ENCODE peak calls at places on chromosomes 3 and 15, in four cellular contexts. D is HepG2, Z is H1, V is K562. Q is an unnamed sample.

GRCh38 chr3:178915365-178915764 is 156.2 kb downstream of the ZMAT3 start:
- DNase-seq in D (no peak), Z (no peak), V (no peak), Q (no peak)

GRCh38 chr3:140467916-140468315 is 209.9 kb upstream of the TRIM42 start:
- DNase-seq in D (no peak), Z (no peak), V (no peak), Q (no peak)

GRCh38 chr3:159852821-159853505 is 135.7 kb upstream of the IL12A start:
- DNase-seq in D (no peak), Z (no peak), V (no peak), Q (no peak)

GRCh38 chr15:70192490-70192889 is 94.8 kb upstream of the TLE3 start:
- DNase-seq in D (peak), Z (no peak), V (no peak), Q (no peak)

GRCh38 chr3:45912435-45912834 is 26.1 kb downstream of the CCR9 start:
- DNase-seq in D (no peak), Z (no peak), V (no peak), Q (no peak)

GRCh38 chr15:79680721-79681120 is 216.1 kb downstream of the MTHFS start:
- DNase-seq in D (no peak), Z (peak), V (no peak), Q (no peak)

GRCh38 chr15:48963524-48964113 is at the start of gene SHC4:
- DNase-seq in D (peak), Z (no peak), V (peak), Q (no peak)

GRCh38 chr15:40440300-40441011 is at the start of gene BAHD1:
- DNase-seq in D (peak), Z (peak), V (peak), Q (peak)

GRCh38 chr3:160331127-160331937 is 67.7 kb downstream of the IFT80 start:
- DNase-seq in D (peak), Z (no peak), V (peak), Q (peak)

GRCh38 chr3:50078622-50079021 is 10.1 kb upstream of the RBM5 start:
- DNase-seq in D (no peak), Z (no peak), V (no peak), Q (no peak)

GRCh38 chr3:138114988-138115971 is at the start of gene DZIP1L:
- DNase-seq in D (peak), Z (no peak), V (peak), Q (peak)

GRCh38 chr3:13895155-13896105 is 15.6 kb upstream of the WNT7A start:
- DNase-seq in D (peak), Z (peak), V (peak), Q (peak)

GRCh38 chr3:113783463-113783862 is 36.6 kb downstream of the ATP6V1A start:
- DNase-seq in D (no peak), Z (no peak), V (peak), Q (no peak)

GRCh38 chr3:71288269-71288930 is 295.1 kb downstream of the FOXP1 start:
- DNase-seq in D (peak), Z (no peak), V (no peak), Q (no peak)

GRCh38 chr15:81859737-81860516 is 185.9 kb downstream of the MEX3B start:
- DNase-seq in D (no peak), Z (no peak), V (no peak), Q (no peak)

GRCh38 chr3:119585193-119585592 is 5.9 kb downstream of the ADPRH start:
- DNase-seq in D (no peak), Z (no peak), V (no peak), Q (no peak)

GRCh38 chr3:175082631-175083030 is 223.5 kb downstream of the NAALADL2 start:
- DNase-seq in D (no peak), Z (no peak), V (no peak), Q (no peak)

GRCh38 chr3:156834962-156835535 is 8.9 kb downstream of the LEKR1 start:
- DNase-seq in D (no peak), Z (no peak), V (no peak), Q (no peak)

GRCh38 chr3:4855676-4856075 is 123.6 kb upstream of the BHLHE40 start:
- DNase-seq in D (no peak), Z (no peak), V (no peak), Q (no peak)

GRCh38 chr15:66995257-66995656 is 70.1 kb upstream of the SMAD3 start:
- DNase-seq in D (no peak), Z (no peak), V (no peak), Q (no peak)

GRCh38 chr15:39666671-39667070 is 85.8 kb downstream of the THBS1 start:
- DNase-seq in D (no peak), Z (no peak), V (no peak), Q (no peak)

GRCh38 chr3:70861855-70862254 is 549.4 kb upstream of the MDFIC2 start:
- DNase-seq in D (no peak), Z (no peak), V (no peak), Q (no peak)

GRCh38 chr15:83320404-83320803 is 35.9 kb upstream of the BNC1 start:
- DNase-seq in D (no peak), Z (no peak), V (no peak), Q (no peak)

GRCh38 chr3:72985576-72985975 is 11.0 kb upstream of the PPP4R2 start:
- DNase-seq in D (no peak), Z (no peak), V (no peak), Q (no peak)

GRCh38 chr3:94716326-94717018 is 653.6 kb downstream of the NSUN3 start:
- DNase-seq in D (peak), Z (no peak), V (no peak), Q (no peak)

GRCh38 chr3:100329800-100330489 is 4.6 kb upstream of the NIT2 start:
- DNase-seq in D (peak), Z (no peak), V (no peak), Q (no peak)

GRCh38 chr3:42052867-42053351 is 38.2 kb upstream of the TRAK1 start:
- DNase-seq in D (peak), Z (no peak), V (no peak), Q (no peak)

GRCh38 chr15:29988689-29989088 is 94.1 kb upstream of the GOLGA8J start:
- DNase-seq in D (no peak), Z (no peak), V (no peak), Q (no peak)

GRCh38 chr3:48847053-48847585 is 555 bp downstream of the PRKAR2A start:
- DNase-seq in D (peak), Z (peak), V (peak), Q (peak)

GRCh38 chr3:197468866-197469382 is 86.8 kb downstream of the BDH1 start:
- DNase-seq in D (peak), Z (no peak), V (no peak), Q (no peak)

GRCh38 chr15:67472957-67473356 is 48.0 kb upstream of the C15orf61 start:
- DNase-seq in D (no peak), Z (no peak), V (no peak), Q (no peak)

GRCh38 chr3:177776656-177777055 is 579.4 kb upstream of the TBL1XR1 start:
- DNase-seq in D (peak), Z (no peak), V (no peak), Q (no peak)

GRCh38 chr3:71547254-71548198 is 36.0 kb downstream of the FOXP1 start:
- DNase-seq in D (peak), Z (no peak), V (peak), Q (no peak)

GRCh38 chr3:194686816-194687637 is 1.3 kb downstream of the FAM43A start:
- DNase-seq in D (no peak), Z (no peak), V (no peak), Q (no peak)

GRCh38 chr15:38176155-38176554 is 76.5 kb upstream of the SPRED1 start:
- DNase-seq in D (no peak), Z (no peak), V (peak), Q (no peak)

GRCh38 chr15:48273047-48273446 is 58.2 kb upstream of the DUT start:
- DNase-seq in D (no peak), Z (no peak), V (no peak), Q (no peak)

GRCh38 chr3:138862924-138863775 is 28.4 kb upstream of the PIK3CB start:
- DNase-seq in D (peak), Z (no peak), V (peak), Q (peak)

GRCh38 chr3:1068985-1069384 is 23.8 kb upstream of the CNTN6 start:
- DNase-seq in D (no peak), Z (no peak), V (no peak), Q (no peak)

GRCh38 chr3:114104414-114104813 is 47.9 kb downstream of the QTRT2 start:
- DNase-seq in D (no peak), Z (no peak), V (no peak), Q (no peak)

DNA sequence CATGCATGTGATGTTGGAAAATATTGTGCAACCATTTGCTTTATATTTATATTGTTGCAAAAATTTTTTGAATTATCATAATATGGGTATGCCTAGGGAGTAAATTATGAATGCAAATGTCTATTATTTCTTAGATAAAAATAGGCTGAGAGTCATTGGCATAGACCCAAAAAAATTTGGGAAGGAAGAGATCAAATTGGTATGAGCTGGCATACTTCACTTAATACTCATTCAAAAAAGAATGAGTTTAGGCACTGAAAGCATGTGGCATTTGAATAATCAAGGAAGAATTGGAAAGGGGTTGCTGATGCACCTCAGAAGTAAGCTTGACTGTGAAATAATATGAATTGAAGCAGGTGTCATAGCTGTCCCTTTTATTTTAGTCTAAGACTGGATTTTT is 764.0 kb upstream of the DPPA4 start:
- DNase-seq in D (no peak), Z (no peak), V (no peak), Q (no peak)
- TF ChIP-seq FOSL1 in D (no peak), Z (no peak), V (no peak), Q (no peak)

GRCh38 chr15:80841537-80841936 is 62.4 kb downstream of the CEMIP start:
- DNase-seq in D (peak), Z (no peak), V (no peak), Q (no peak)

GRCh38 chr15:80840173-80841130 is 61.3 kb downstream of the CEMIP start:
- DNase-seq in D (peak), Z (no peak), V (no peak), Q (no peak)

GRCh38 chr15:80846416-80846815 is 67.2 kb downstream of the CEMIP start:
- DNase-seq in D (peak), Z (no peak), V (no peak), Q (no peak)

GRCh38 chr15:80839764-80840130 is 60.6 kb downstream of the CEMIP start:
- DNase-seq in D (no peak), Z (no peak), V (no peak), Q (no peak)

DNA sequence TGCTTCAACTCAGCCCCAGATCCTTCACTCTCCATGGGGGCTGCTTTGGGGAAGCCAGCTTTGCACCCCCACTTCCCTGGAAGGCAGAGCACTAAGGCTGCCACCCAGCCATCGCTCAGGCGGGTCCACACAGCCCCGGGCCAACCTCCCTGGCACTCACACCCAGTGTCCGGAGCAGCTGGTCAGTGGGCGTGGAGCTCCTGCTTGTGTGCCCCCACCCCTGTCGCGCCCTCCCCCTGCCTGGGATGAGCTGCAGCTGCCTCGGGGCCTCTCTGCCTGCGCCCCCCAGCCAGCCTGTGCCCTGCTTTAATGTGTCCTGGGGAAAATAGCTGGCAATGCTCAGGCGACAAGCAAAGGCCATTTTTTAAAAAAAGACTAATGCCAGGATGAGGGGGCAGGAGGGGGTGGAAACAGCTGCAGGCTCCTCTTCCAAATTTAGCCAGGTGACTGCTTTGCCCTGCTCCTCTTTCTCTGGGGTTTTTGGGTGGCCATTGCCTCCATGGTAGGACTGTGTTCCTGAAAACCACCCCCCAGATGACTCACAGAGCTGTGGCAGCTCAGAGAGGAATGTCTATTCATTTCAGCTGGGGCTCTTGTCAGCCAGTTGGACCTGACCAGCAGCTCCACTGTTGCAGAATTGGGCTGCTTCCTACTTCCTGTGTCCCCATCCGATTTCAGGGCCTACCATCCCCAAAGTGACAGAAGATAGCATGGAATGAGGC is 65.0 kb downstream of the CEMIP start:
- DNase-seq in D (peak), Z (no peak), V (no peak), Q (no peak)
- H3K4me2 ChIP-seq in D (no peak), Z (no peak), V (no peak), Q (peak)

GRCh38 chr15:77632760-77633133 is at the start of gene LINGO1:
- DNase-seq in D (no peak), Z (no peak), V (peak), Q (no peak)

GRCh38 chr15:77634266-77634962 is 1.7 kb upstream of the LINGO1 start:
- DNase-seq in D (peak), Z (no peak), V (peak), Q (peak)

GRCh38 chr15:77633134-77633912 is 611 bp upstream of the LINGO1 start:
- DNase-seq in D (peak), Z (peak), V (peak), Q (peak)

GRCh38 chr15:77631790-77632551 is 741 bp downstream of the LINGO1 start:
- DNase-seq in D (no peak), Z (no peak), V (peak), Q (no peak)

GRCh38 chr15:77633913-77634265 is 1.2 kb upstream of the LINGO1 start:
- DNase-seq in D (no peak), Z (peak), V (no peak), Q (no peak)
- TF ChIP-seq FOSL1 in D (no peak), Z (no peak), V (no peak), Q (no peak)

GRCh38 chr3:124745756-124746155 is 15.5 kb downstream of the UMPS start:
- DNase-seq in D (no peak), Z (no peak), V (no peak), Q (no peak)

GRCh38 chr3:124752051-124752450 is 21.8 kb downstream of the UMPS start:
- DNase-seq in D (no peak), Z (no peak), V (no peak), Q (no peak)

GRCh38 chr3:124747111-124747981 is 17.1 kb downstream of the UMPS start:
- DNase-seq in D (no peak), Z (no peak), V (no peak), Q (no peak)

GRCh38 chr3:124751501-124751900 is 21.2 kb downstream of the UMPS start:
- DNase-seq in D (no peak), Z (no peak), V (no peak), Q (no peak)

GRCh38 chr3:124748560-124749198 is 18.4 kb downstream of the UMPS start:
- DNase-seq in D (no peak), Z (no peak), V (no peak), Q (no peak)
- H3K4me2 ChIP-seq in D (no peak), Z (no peak), V (no peak), Q (no peak)

GRCh38 chr3:150805380-150805779 is 42.4 kb upstream of the SIAH2 start:
- DNase-seq in D (no peak), Z (no peak), V (no peak), Q (no peak)
- TF ChIP-seq FOSL1 in D (no peak), Z (no peak), V (no peak), Q (no peak)

GRCh38 chr3:184616416-184616815 is 54.8 kb downstream of the EPHB3 start:
- DNase-seq in D (no peak), Z (no peak), V (no peak), Q (no peak)
- H3K4me2 ChIP-seq in D (no peak), Z (no peak), V (no peak), Q (no peak)

DNA sequence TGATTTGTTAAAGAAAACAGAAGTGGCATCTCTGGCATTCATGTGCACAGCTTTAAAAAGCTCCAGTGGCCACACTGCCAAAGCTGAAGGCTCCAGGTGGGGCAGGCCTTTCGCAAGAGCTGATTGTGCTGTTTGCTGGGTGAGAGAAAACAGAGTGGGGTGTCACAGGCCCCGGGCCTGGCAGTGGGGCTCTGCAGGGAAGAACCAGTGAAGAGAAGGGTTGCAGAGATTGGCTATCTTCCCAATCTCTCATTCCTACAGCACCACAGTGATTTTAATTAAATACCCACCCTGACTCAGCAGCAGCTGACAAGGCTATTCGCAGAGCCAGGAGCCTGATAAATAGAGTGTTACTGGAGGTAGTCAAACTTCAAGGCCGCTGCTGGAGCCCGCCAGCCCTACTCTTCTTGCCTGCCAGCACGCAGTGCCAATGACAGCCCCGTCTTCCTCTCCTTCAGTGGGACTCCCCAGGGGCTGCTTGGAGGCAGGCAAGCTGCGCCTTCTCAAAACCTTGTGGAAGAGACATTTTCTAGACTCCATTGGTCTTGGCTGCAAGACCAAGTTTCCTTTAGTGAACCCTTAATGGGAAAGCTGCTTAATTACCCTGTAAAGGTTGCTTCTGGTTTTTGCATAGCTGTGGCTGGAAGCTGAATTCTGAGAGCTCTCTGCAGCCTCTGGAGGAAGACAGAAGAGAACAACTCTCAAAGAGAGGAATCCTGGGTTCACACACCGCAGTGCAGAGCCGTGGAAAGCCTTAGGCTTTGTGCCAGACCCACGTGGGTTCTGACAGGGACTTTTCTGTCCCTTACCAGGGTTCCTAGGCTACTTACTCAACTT is 225.8 kb upstream of the SLCO3A1 start:
- DNase-seq in D (no peak), Z (no peak), V (no peak), Q (no peak)
- TF ChIP-seq FOSL1 in D (no peak), Z (no peak), V (no peak), Q (no peak)

DNA sequence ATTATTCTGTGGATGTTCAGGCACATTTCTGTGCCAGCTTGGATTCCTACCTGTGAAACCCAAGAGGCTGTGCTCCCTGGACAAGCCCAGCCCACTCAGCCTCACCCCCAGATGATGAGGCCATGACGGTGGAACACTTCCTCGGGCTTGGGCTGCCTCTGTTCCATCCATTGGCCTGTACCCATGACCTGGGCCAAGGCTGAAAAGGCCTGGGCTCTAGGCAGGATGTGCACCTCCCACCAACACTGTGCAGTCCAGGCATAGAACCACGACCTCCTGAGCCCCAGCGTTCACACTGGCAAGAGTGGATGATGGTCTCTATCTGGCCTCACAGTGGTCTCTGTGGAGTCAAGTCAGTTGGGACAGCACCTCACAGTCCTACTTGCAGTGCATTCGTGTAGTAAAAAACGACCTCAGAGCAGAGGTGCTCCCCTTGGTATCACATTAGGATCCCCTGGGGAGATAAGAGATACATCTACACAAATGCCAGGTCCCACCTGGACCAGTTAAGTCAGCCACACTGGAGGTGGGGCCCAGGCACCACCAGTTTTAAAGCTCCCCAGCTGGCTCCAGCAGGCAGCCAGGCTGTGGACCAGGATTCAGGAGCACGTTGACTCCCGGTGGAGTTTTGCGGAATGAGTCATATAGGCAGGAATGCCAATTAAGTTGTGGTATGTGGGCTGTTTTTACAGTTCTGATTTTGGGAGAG is 39.0 kb upstream of the IGF1R start:
- DNase-seq in D (no peak), Z (peak), V (no peak), Q (peak)
- H3K4me2 ChIP-seq in D (no peak), Z (no peak), V (no peak), Q (peak)

GRCh38 chr3:12370758-12371157 is 81.9 kb downstream of the PPARG start:
- DNase-seq in D (peak), Z (no peak), V (no peak), Q (peak)
- TF ChIP-seq FOSL1 in D (no peak), Z (no peak), V (no peak), Q (no peak)